ENCODE peak calls at places on chromosomes 4 and X, in five cellular contexts. P, V, H, X and T are unnamed samples.

GRCh38 chr4:123862812-123863211 is 466.2 kb downstream of the SPRY1 start:
- DNase-seq in P (no peak), X (no peak), H (no peak), V (no peak), T (no peak)

GRCh38 chr4:122669911-122670738 is 49.3 kb upstream of the IL21 start:
- DNase-seq in H (no peak), P (no peak), X (no peak), V (no peak), T (no peak)

GRCh38 chrX:55142206-55142918 is 53.5 kb downstream of the PAGE2 start:
- DNase-seq in P (no peak), H (no peak), V (no peak), X (no peak), T (no peak)

GRCh38 chr4:87985097-87985886 is 9.8 kb downstream of the SPP1 start:
- DNase-seq in P (peak; percentile 79), H (peak; percentile 46), V (peak; percentile 50), X (peak; percentile 56), T (no peak)

GRCh38 chr4:25862411-25863346 is at the start of gene SEL1L3:
- DNase-seq in H (peak; percentile 44), X (no peak), P (no peak), V (no peak), T (peak; percentile 41)

GRCh38 chr4:5754529-5754881 is 43.5 kb downstream of the EVC start:
- DNase-seq in V (no peak), X (no peak), H (no peak), P (no peak), T (no peak)

GRCh38 chr4:87025614-87026041 is 90.8 kb downstream of the AFF1 start:
- DNase-seq in P (no peak), H (no peak), X (no peak), V (no peak), T (no peak)

GRCh38 chr4:26075588-26075987 is 161.6 kb downstream of the SMIM20 start:
- DNase-seq in H (no peak), V (no peak), P (no peak), X (no peak), T (no peak)

GRCh38 chrX:132631579-132632232 is 142.9 kb upstream of the MBNL3 start:
- DNase-seq in P (no peak), H (peak; percentile 5), X (peak; percentile 40), V (peak; percentile 45), T (no peak)

GRCh38 chr4:129342820-129343219 is 246.9 kb downstream of the C4orf33 start:
- DNase-seq in P (no peak), X (peak; percentile 81), V (peak; percentile 74), H (no peak), T (no peak)

GRCh38 chr4:8394125-8394524 is 46.4 kb downstream of the ACOX3 start:
- DNase-seq in V (peak; percentile 68), P (peak; percentile 77), X (peak; percentile 68), H (no peak), T (no peak)

GRCh38 chr4:77488882-77489281 is 116.7 kb upstream of the CXCL13 start:
- DNase-seq in X (no peak), V (no peak), H (no peak), P (no peak), T (no peak)

GRCh38 chr4:38601244-38601915 is 62.6 kb upstream of the KLF3 start:
- DNase-seq in X (peak; percentile 17), P (no peak), H (no peak), V (peak; percentile 50), T (no peak)

GRCh38 chr4:148800943-148801342 is 358.7 kb upstream of the NR3C2 start:
- DNase-seq in P (no peak), V (no peak), H (no peak), X (peak; percentile 27), T (no peak)

GRCh38 chrX:150610446-150610845 is 42.0 kb downstream of the MTM1 start:
- DNase-seq in X (no peak), H (no peak), V (no peak), P (no peak), T (no peak)

GRCh38 chr4:152997771-152998487 is 61.8 kb downstream of the FHDC1 start:
- DNase-seq in H (no peak), V (no peak), X (no peak), P (no peak), T (no peak)

GRCh38 chr4:24214796-24215195 is 324.9 kb upstream of the PPARGC1A start:
- DNase-seq in X (no peak), V (no peak), P (no peak), H (no peak), T (no peak)

GRCh38 chrX:63250253-63250868 is 100.8 kb downstream of the SPIN4 start:
- DNase-seq in H (peak; percentile 48), V (peak; percentile 73), P (no peak), X (peak; percentile 89), T (no peak)

GRCh38 chr4:2402053-2402452 is 16.4 kb downstream of the ZFYVE28 start:
- DNase-seq in V (peak; percentile 32), P (peak; percentile 84), H (no peak), X (peak; percentile 40), T (no peak)

GRCh38 chr4:90580271-90580825 is 453.2 kb downstream of the CCSER1 start:
- DNase-seq in X (no peak), P (no peak), H (no peak), V (no peak), T (no peak)

GRCh38 chr4:184675018-184675417 is 25.5 kb downstream of the PRIMPOL start:
- DNase-seq in H (no peak), P (no peak), V (no peak), X (no peak), T (no peak)

GRCh38 chr4:34953145-34953799 is 1291.0 kb downstream of the ARAP2 start:
- DNase-seq in H (no peak), V (no peak), P (no peak), X (no peak), T (no peak)

GRCh38 chr4:105605493-105605892 is 53.1 kb downstream of the ARHGEF38 start:
- DNase-seq in X (peak; percentile 41), P (no peak), V (peak; percentile 67), H (no peak), T (no peak)

GRCh38 chr4:105133976-105134375 is 12.7 kb upstream of the TET2 start:
- DNase-seq in V (no peak), P (no peak), X (no peak), H (no peak), T (no peak)

GRCh38 chrX:92232182-92232581 is 453.0 kb downstream of the PCDH11X start:
- DNase-seq in P (no peak), X (no peak), V (peak; percentile 3), H (peak; percentile 2), T (no peak)

GRCh38 chrX:6024204-6024603 is 204.5 kb downstream of the NLGN4X start:
- DNase-seq in V (peak; percentile 49), H (no peak), P (no peak), X (no peak), T (no peak)

DNA sequence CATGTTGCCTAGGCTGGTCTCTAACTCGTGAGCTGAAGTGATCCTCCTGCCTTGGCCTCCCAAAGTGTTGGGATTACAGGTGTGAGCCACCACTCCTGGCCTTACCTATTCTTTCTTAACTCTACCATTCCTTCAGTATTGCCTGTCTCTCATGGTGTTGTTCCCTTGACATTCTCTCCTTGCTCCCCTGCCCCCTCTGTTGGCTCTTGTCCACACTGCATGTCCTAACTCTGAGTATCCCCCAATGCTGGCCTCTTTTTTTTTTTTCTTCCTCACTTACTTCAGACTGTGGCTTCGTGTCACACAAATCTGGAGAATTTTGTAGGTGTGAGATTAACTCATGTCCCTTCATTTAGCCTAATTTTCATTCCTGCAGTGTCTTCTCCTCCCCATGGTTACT is 22.9 kb upstream of the FRMPD4 start:
- DNase-seq in P (no peak), V (no peak), H (peak; percentile 43), X (no peak), T (no peak)
- TF ChIP-seq CTCF in P (no peak), V (peak; percentile 11), H (peak; percentile 19), X (no peak), T (no peak)

GRCh38 chrX:43655961-43656494 is at the start of gene MAOA:
- DNase-seq in H (peak; percentile 12), V (no peak), P (peak; percentile 71), X (no peak), T (no peak)

GRCh38 chrX:43655151-43655676 is 885 bp upstream of the MAOA start:
- DNase-seq in P (peak; percentile 36), H (peak; percentile 19), V (peak; percentile 29), X (peak; percentile 10), T (peak; percentile 15)

DNA sequence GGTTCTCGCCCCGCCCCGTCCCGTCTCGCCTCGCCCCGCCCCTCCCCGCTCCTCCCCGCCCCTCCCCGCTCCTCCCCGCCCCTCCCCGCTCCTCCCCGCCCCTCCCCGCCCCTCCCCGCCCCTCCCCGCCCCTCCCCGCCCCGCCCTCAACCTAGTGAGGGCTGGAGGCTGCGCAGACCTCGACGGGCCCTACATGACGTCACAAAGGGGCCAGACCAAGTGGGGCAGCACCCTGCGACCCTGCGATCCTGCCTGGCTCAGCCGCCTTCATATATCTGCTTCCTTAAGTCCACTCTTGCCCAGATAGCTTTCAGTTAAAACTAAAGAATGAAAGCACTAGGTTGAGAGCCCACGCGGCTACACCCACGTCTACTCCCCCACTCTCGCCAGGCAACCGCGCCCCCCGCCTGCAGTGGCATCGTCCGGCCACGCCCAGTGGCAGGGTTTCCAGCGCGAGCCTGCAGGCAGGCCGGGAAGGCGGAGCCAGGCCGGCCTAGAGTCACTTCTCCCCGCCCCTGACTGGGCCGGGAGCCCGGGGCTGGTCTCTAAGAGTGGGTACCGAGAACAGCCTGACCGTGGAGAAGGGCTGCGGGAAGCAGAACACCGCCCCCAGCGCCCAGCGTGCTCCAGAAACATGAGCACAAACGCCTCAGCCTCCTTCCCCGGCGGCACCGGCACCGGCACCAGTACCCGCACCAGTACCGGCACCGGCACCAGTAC is 1.5 kb upstream of the MAOA start:
- DNase-seq in H (peak; percentile 80), V (peak; percentile 94), X (peak; percentile 84), P (peak; percentile 92), T (peak; percentile 73)
- TF ChIP-seq CTCF in H (no peak), V (peak; percentile 26), X (peak; percentile 17), P (peak; percentile 36), T (no peak)

GRCh38 chrX:57119416-57119815 is 1.9 kb downstream of the SPIN2B start:
- DNase-seq in X (no peak), H (no peak), V (no peak), P (no peak), T (no peak)

GRCh38 chrX:57121162-57121741 is at the start of gene SPIN2B:
- DNase-seq in H (peak; percentile 71), X (peak; percentile 72), P (peak; percentile 84), V (peak; percentile 76), T (peak; percentile 45)
- TF ChIP-seq CTCF in H (no peak), X (no peak), P (no peak), V (no peak), T (no peak)

GRCh38 chr4:164700471-164700870 is 53.5 kb upstream of the SMIM31 start:
- DNase-seq in P (no peak), H (peak; percentile 33), V (no peak), X (no peak), T (no peak)
- TF ChIP-seq CTCF in P (peak; percentile 47), H (peak; percentile 62), V (no peak), X (no peak), T (peak; percentile 18)